ENCODE peak calls at places on chromosomes 7 and 10, in nine cellular contexts. X is smooth muscle cell of the brain vasculature, A is NCI-H2107, C is HAP-1, Q is posterior cingulate gyrus, Z is Right ventricle myocardium superior, H is GM12891, G is non-pigmented ciliary epithelial cell, V is kidney tubule cell. T is an unnamed sample.

GRCh38 chr10:21526184-21526951 is 886 bp upstream of the SKIDA1 start:
- DNase-seq in G (no peak), A (no peak), X (peak; percentile 79), Q (peak; percentile 67), H (no peak), V (peak; percentile 85), C (peak; percentile 80), Z (peak; percentile 92), T (no peak)

GRCh38 chr10:125882596-125882995 is 1.5 kb upstream of the DHX32 start:
- DNase-seq in A (no peak), Z (no peak), X (no peak), V (peak; percentile 51), Q (no peak), G (no peak), C (no peak), H (no peak), T (no peak)

GRCh38 chr10:119197921-119198320 is 9.4 kb upstream of the GRK5 start:
- DNase-seq in Q (no peak), V (peak; percentile 71), G (no peak), A (no peak), C (no peak), H (no peak), Z (no peak), X (no peak), T (no peak)

GRCh38 chr7:33778195-33778594 is 127.1 kb upstream of the BMPER start:
- DNase-seq in V (no peak), Q (no peak), X (no peak), H (no peak), G (no peak), A (no peak), Z (no peak), C (no peak), T (no peak)

GRCh38 chr7:117790731-117791130 is 82.5 kb downstream of the CTTNBP2 start:
- DNase-seq in V (no peak), Z (no peak), C (no peak), G (no peak), H (no peak), Q (no peak), A (no peak), X (no peak), T (no peak)

GRCh38 chr10:126422561-126422960 is 34.3 kb upstream of the ADAM12 start:
- DNase-seq in V (peak; percentile 18), H (no peak), A (no peak), G (no peak), C (no peak), X (no peak), Q (no peak), Z (no peak), T (no peak)

GRCh38 chr7:5667391-5667790 is 114.1 kb downstream of the RNF216 start:
- DNase-seq in G (no peak), C (no peak), X (no peak), Q (no peak), A (no peak), V (no peak), Z (no peak), H (no peak), T (no peak)

GRCh38 chr10:12513775-12514663 is 164.7 kb downstream of the CAMK1D start:
- DNase-seq in X (no peak), Z (no peak), H (no peak), C (no peak), G (no peak), A (peak; percentile 41), V (no peak), Q (no peak), T (no peak)

GRCh38 chr7:36273836-36274235 is 115.8 kb upstream of the ANLN start:
- DNase-seq in Z (no peak), A (no peak), G (no peak), C (no peak), Q (no peak), H (no peak), V (no peak), X (no peak), T (no peak)

GRCh38 chr7:97317575-97317974 is 200.1 kb downstream of the SDHAF3 start:
- DNase-seq in H (no peak), Q (no peak), G (no peak), C (no peak), V (no peak), A (no peak), X (no peak), Z (no peak), T (no peak)

GRCh38 chr10:23051855-23052309 is 43.5 kb upstream of the MSRB2 start:
- DNase-seq in G (no peak), Q (no peak), C (no peak), Z (no peak), A (no peak), V (peak; percentile 13), H (no peak), X (no peak), T (no peak)

GRCh38 chr10:75021851-75022250 is 89.6 kb upstream of the SAMD8 start:
- DNase-seq in V (no peak), G (no peak), X (no peak), A (peak; percentile 7), C (no peak), Q (no peak), H (no peak), Z (no peak), T (no peak)

GRCh38 chr10:114172776-114173555 is 1.0 kb downstream of the CCDC186 start:
- DNase-seq in X (no peak), G (no peak), Q (no peak), Z (no peak), V (peak; percentile 33), C (no peak), H (no peak), A (no peak), T (no peak)